ENCODE peak calls at places on chromosomes 6 and 20, in seven cellular contexts. G is astrocyte of the cerebellum, R is neuronal stem cell, S is mesendoderm, U is HFFc6, Z is NAMALWA, F is ACHN. Q is an unnamed sample.

GRCh38 chr20:63854069-63854765 is 7.1 kb upstream of the ABHD16B start:
- DNase-seq in F (no peak), G (no peak), S (peak; percentile 37), U (no peak), R (no peak), Z (no peak), Q (no peak)

GRCh38 chr6:140193269-140193668 is 818.8 kb upstream of the CITED2 start:
- DNase-seq in F (no peak), G (no peak), U (no peak), R (peak; percentile 5), Z (peak; percentile 32), S (peak; percentile 56), Q (no peak)

GRCh38 chr20:3889489-3890409 is 562 bp downstream of the PANK2 start:
- DNase-seq in G (no peak), R (no peak), Z (peak; percentile 55), F (peak; percentile 28), S (peak; percentile 46), U (no peak), Q (peak; percentile 67)

GRCh38 chr20:10619427-10619826 is 54.4 kb downstream of the JAG1 start:
- DNase-seq in Z (no peak), R (no peak), G (peak; percentile 91), F (no peak), S (peak; percentile 92), U (peak; percentile 82), Q (no peak)

GRCh38 chr6:26311385-26312095 is 53.5 kb upstream of the BTN3A2 start:
- DNase-seq in R (no peak), F (peak; percentile 72), S (peak; percentile 95), G (no peak), U (peak; percentile 80), Z (peak; percentile 89), Q (no peak)

GRCh38 chr6:31791324-31792089 is 4.0 kb downstream of the VARS1 start:
- DNase-seq in F (peak; percentile 45), U (peak; percentile 23), S (peak; percentile 82), R (peak; percentile 55), Z (peak; percentile 73), G (no peak), Q (no peak)

GRCh38 chr6:52049252-52050050 is 38.0 kb downstream of the PKHD1 start:
- DNase-seq in Z (peak; percentile 63), R (peak; percentile 50), U (peak; percentile 36), G (peak; percentile 5), S (peak; percentile 54), F (peak; percentile 32), Q (no peak)

GRCh38 chr6:72218125-72218524 is 331.8 kb downstream of the RIMS1 start:
- DNase-seq in F (peak; percentile 56), Z (peak; percentile 76), U (peak; percentile 37), S (peak; percentile 81), R (peak; percentile 52), G (peak; percentile 3), Q (no peak)

GRCh38 chr6:3501826-3502505 is 45.1 kb upstream of the SLC22A23 start:
- DNase-seq in G (no peak), R (no peak), S (no peak), F (no peak), U (no peak), Z (no peak), Q (no peak)

GRCh38 chr6:12134581-12134980 is 122.5 kb downstream of the HIVEP1 start:
- DNase-seq in F (no peak), R (no peak), S (no peak), Z (no peak), U (no peak), G (no peak), Q (no peak)